ENCODE peak calls at places on chromosomes 6 and 20, in eight cellular contexts. One of them, this sample, is unnamed.

GRCh38 chr20:37673429-37673828 is 20.4 kb upstream of the CTNNBL1 start:
- DNase-seq in H1: no peak
- DNase-seq in SJSA1: no peak
- DNase-seq in CD8-positive, alpha-beta T cell: no peak
- DNase-seq in gastrocnemius medialis: no peak
- DNase-seq in foreskin fibroblast: no peak
- DNase-seq in cardiac muscle cell: no peak
- DNase-seq in lower leg skin: no peak
- DNase-seq in this sample: no peak

GRCh38 chr6:161264181-161264580 is 9.7 kb downstream of the AGPAT4 start:
- DNase-seq in H1: no peak
- DNase-seq in SJSA1: no peak
- DNase-seq in CD8-positive, alpha-beta T cell: no peak
- DNase-seq in gastrocnemius medialis: no peak
- DNase-seq in foreskin fibroblast: no peak
- DNase-seq in cardiac muscle cell: no peak
- DNase-seq in lower leg skin: no peak
- DNase-seq in this sample: no peak

GRCh38 chr6:5151955-5152401 is 66.8 kb downstream of the PPP1R3G start:
- DNase-seq in H1: no peak
- DNase-seq in SJSA1: no peak
- DNase-seq in CD8-positive, alpha-beta T cell: no peak
- DNase-seq in gastrocnemius medialis: no peak
- DNase-seq in foreskin fibroblast: peak
- DNase-seq in cardiac muscle cell: no peak
- DNase-seq in lower leg skin: no peak
- DNase-seq in this sample: no peak

GRCh38 chr20:20483328-20483727 is 115.4 kb downstream of the INSM1 start:
- DNase-seq in H1: no peak
- DNase-seq in SJSA1: no peak
- DNase-seq in CD8-positive, alpha-beta T cell: no peak
- DNase-seq in gastrocnemius medialis: no peak
- DNase-seq in foreskin fibroblast: no peak
- DNase-seq in cardiac muscle cell: no peak
- DNase-seq in lower leg skin: no peak
- DNase-seq in this sample: no peak

GRCh38 chr6:169982461-169983386 is 231.3 kb downstream of the ERMARD start:
- DNase-seq in H1: no peak
- DNase-seq in SJSA1: no peak
- DNase-seq in CD8-positive, alpha-beta T cell: no peak
- DNase-seq in gastrocnemius medialis: no peak
- DNase-seq in foreskin fibroblast: no peak
- DNase-seq in cardiac muscle cell: no peak
- DNase-seq in lower leg skin: no peak
- DNase-seq in this sample: no peak

GRCh38 chr6:96015321-96015790 is 418 bp upstream of the FUT9 start:
- DNase-seq in H1: no peak
- DNase-seq in SJSA1: no peak
- DNase-seq in CD8-positive, alpha-beta T cell: no peak
- DNase-seq in gastrocnemius medialis: no peak
- DNase-seq in foreskin fibroblast: no peak
- DNase-seq in cardiac muscle cell: peak
- DNase-seq in lower leg skin: no peak
- DNase-seq in this sample: no peak

GRCh38 chr20:19861147-19861759 is 103.2 kb downstream of the RIN2 start:
- DNase-seq in H1: no peak
- DNase-seq in SJSA1: no peak
- DNase-seq in CD8-positive, alpha-beta T cell: no peak
- DNase-seq in gastrocnemius medialis: no peak
- DNase-seq in foreskin fibroblast: no peak
- DNase-seq in cardiac muscle cell: no peak
- DNase-seq in lower leg skin: no peak
- DNase-seq in this sample: no peak

GRCh38 chr6:139452176-139452876 is 77.9 kb upstream of the CITED2 start:
- DNase-seq in H1: no peak
- DNase-seq in SJSA1: no peak
- DNase-seq in CD8-positive, alpha-beta T cell: no peak
- DNase-seq in gastrocnemius medialis: no peak
- DNase-seq in foreskin fibroblast: peak
- DNase-seq in cardiac muscle cell: no peak
- DNase-seq in lower leg skin: no peak
- DNase-seq in this sample: no peak

GRCh38 chr6:160419488-160419887 is 71.3 kb downstream of the SLC22A3 start:
- DNase-seq in H1: no peak
- DNase-seq in SJSA1: no peak
- DNase-seq in CD8-positive, alpha-beta T cell: no peak
- DNase-seq in gastrocnemius medialis: no peak
- DNase-seq in foreskin fibroblast: no peak
- DNase-seq in cardiac muscle cell: no peak
- DNase-seq in lower leg skin: no peak
- DNase-seq in this sample: no peak

GRCh38 chr6:24574809-24575208 is 71.2 kb downstream of the KIAA0319 start:
- DNase-seq in H1: no peak
- DNase-seq in SJSA1: no peak
- DNase-seq in CD8-positive, alpha-beta T cell: no peak
- DNase-seq in gastrocnemius medialis: no peak
- DNase-seq in foreskin fibroblast: peak
- DNase-seq in cardiac muscle cell: no peak
- DNase-seq in lower leg skin: no peak
- DNase-seq in this sample: no peak

GRCh38 chr6:13765570-13765969 is 48.8 kb downstream of the MCUR1 start:
- DNase-seq in H1: no peak
- DNase-seq in SJSA1: no peak
- DNase-seq in CD8-positive, alpha-beta T cell: no peak
- DNase-seq in gastrocnemius medialis: no peak
- DNase-seq in foreskin fibroblast: no peak
- DNase-seq in cardiac muscle cell: no peak
- DNase-seq in lower leg skin: no peak
- DNase-seq in this sample: peak

GRCh38 chr6:133591330-133591729 is 297.6 kb upstream of the TCF21 start:
- DNase-seq in H1: no peak
- DNase-seq in SJSA1: no peak
- DNase-seq in CD8-positive, alpha-beta T cell: no peak
- DNase-seq in gastrocnemius medialis: no peak
- DNase-seq in foreskin fibroblast: peak
- DNase-seq in cardiac muscle cell: no peak
- DNase-seq in lower leg skin: no peak
- DNase-seq in this sample: no peak

GRCh38 chr6:122389704-122390103 is 9.7 kb upstream of the HSF2 start:
- DNase-seq in H1: no peak
- DNase-seq in SJSA1: no peak
- DNase-seq in CD8-positive, alpha-beta T cell: no peak
- DNase-seq in gastrocnemius medialis: no peak
- DNase-seq in foreskin fibroblast: no peak
- DNase-seq in cardiac muscle cell: no peak
- DNase-seq in lower leg skin: no peak
- DNase-seq in this sample: no peak

DNA sequence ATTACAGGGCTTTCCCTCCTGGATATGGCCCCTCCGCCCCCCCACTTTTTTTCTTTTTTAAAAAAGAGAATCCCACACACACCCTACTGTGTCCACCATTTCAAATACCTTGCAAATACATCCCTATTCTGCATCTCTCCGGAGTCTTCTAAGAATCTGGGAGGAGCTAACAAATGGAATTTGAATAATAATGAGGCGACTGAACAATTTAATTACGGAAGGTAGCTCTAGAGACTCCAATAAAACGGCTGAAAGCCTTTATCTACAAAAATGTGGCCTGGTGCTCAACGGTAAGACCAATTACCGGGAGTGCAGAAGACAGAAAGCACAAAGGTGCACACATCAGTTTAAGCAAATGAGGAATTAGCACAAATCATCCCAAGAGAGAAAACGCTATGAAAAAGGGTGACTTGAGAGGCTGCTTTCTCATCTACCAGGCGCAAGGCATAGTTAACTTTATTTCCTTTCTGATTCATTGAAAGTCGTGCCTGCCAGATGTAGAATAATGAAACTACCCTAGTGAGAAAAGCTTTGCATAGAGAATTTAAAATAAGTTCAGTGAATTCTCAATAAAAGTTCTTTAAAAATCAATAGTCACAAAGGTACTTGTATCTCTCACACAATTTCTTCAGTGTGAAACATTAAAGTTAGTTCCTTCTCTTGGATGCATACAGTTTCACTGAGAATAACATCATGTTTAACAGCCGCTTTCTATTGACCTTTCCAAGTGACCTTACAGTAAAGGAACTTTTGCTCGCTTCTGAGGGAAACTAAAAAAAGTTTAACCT is 1.6 kb downstream of the RRAGD start:
- DNase-seq in H1: no peak
- DNase-seq in SJSA1: no peak
- DNase-seq in CD8-positive, alpha-beta T cell: no peak
- DNase-seq in gastrocnemius medialis: no peak
- DNase-seq in foreskin fibroblast: peak
- DNase-seq in cardiac muscle cell: no peak
- DNase-seq in lower leg skin: no peak
- DNase-seq in this sample: no peak
- H3K4me3 ChIP-seq in H1: peak
- H3K4me3 ChIP-seq in SJSA1: no peak
- H3K4me3 ChIP-seq in CD8-positive, alpha-beta T cell: peak
- H3K4me3 ChIP-seq in gastrocnemius medialis: peak
- H3K4me3 ChIP-seq in foreskin fibroblast: peak
- H3K4me3 ChIP-seq in cardiac muscle cell: peak
- H3K4me3 ChIP-seq in lower leg skin: peak
- H3K4me3 ChIP-seq in this sample: peak

DNA sequence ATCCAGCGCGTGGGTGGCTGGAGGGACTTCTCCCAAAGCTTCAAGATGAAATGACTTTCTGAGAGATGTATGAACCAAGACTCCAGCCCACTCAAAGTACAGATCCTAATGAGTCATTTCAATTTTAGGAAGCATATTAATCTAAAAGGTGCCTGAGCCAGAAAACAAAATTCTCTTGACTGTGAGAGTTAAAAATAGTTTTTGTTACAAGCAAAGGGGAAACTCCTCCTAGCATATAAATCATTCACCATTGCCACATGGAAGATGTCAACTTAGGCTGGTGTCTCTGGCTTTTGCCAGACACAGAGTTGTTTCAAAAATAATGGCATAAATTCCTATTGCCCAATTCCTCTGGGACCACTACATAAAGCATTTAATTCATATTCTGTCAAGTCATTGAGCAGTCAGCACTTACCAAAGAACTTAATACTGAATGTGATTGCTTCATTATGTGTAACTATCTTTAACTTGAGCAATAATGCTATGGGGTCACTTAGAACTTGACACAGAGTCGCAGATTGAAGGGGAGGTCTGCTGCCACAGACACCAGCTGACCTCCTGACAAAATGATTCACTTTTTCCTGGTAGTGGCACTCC is 280.6 kb downstream of the SLC35F1 start:
- DNase-seq in H1: no peak
- DNase-seq in SJSA1: no peak
- DNase-seq in CD8-positive, alpha-beta T cell: no peak
- DNase-seq in gastrocnemius medialis: no peak
- DNase-seq in foreskin fibroblast: no peak
- DNase-seq in cardiac muscle cell: peak
- DNase-seq in lower leg skin: no peak
- DNase-seq in this sample: no peak
- H3K4me3 ChIP-seq in H1: no peak
- H3K4me3 ChIP-seq in SJSA1: no peak
- H3K4me3 ChIP-seq in CD8-positive, alpha-beta T cell: no peak
- H3K4me3 ChIP-seq in gastrocnemius medialis: no peak
- H3K4me3 ChIP-seq in foreskin fibroblast: no peak
- H3K4me3 ChIP-seq in cardiac muscle cell: no peak
- H3K4me3 ChIP-seq in lower leg skin: no peak
- H3K4me3 ChIP-seq in this sample: no peak

GRCh38 chr6:1798965-1799325 is 189.2 kb downstream of the FOXC1 start:
- DNase-seq in H1: no peak
- DNase-seq in SJSA1: no peak
- DNase-seq in CD8-positive, alpha-beta T cell: no peak
- DNase-seq in gastrocnemius medialis: no peak
- DNase-seq in foreskin fibroblast: no peak
- DNase-seq in cardiac muscle cell: no peak
- DNase-seq in lower leg skin: no peak
- DNase-seq in this sample: no peak
- H3K4me3 ChIP-seq in H1: no peak
- H3K4me3 ChIP-seq in SJSA1: no peak
- H3K4me3 ChIP-seq in CD8-positive, alpha-beta T cell: no peak
- H3K4me3 ChIP-seq in gastrocnemius medialis: no peak
- H3K4me3 ChIP-seq in foreskin fibroblast: no peak
- H3K4me3 ChIP-seq in cardiac muscle cell: no peak
- H3K4me3 ChIP-seq in lower leg skin: no peak
- H3K4me3 ChIP-seq in this sample: no peak

GRCh38 chr6:117919775-117920492 is 12.9 kb downstream of the SLC35F1 start:
- DNase-seq in H1: no peak
- DNase-seq in SJSA1: no peak
- DNase-seq in CD8-positive, alpha-beta T cell: no peak
- DNase-seq in gastrocnemius medialis: no peak
- DNase-seq in foreskin fibroblast: no peak
- DNase-seq in cardiac muscle cell: peak
- DNase-seq in lower leg skin: no peak
- DNase-seq in this sample: no peak
- H3K4me3 ChIP-seq in H1: peak
- H3K4me3 ChIP-seq in SJSA1: no peak
- H3K4me3 ChIP-seq in CD8-positive, alpha-beta T cell: no peak
- H3K4me3 ChIP-seq in gastrocnemius medialis: peak
- H3K4me3 ChIP-seq in foreskin fibroblast: no peak
- H3K4me3 ChIP-seq in cardiac muscle cell: peak
- H3K4me3 ChIP-seq in lower leg skin: no peak
- H3K4me3 ChIP-seq in this sample: no peak

DNA sequence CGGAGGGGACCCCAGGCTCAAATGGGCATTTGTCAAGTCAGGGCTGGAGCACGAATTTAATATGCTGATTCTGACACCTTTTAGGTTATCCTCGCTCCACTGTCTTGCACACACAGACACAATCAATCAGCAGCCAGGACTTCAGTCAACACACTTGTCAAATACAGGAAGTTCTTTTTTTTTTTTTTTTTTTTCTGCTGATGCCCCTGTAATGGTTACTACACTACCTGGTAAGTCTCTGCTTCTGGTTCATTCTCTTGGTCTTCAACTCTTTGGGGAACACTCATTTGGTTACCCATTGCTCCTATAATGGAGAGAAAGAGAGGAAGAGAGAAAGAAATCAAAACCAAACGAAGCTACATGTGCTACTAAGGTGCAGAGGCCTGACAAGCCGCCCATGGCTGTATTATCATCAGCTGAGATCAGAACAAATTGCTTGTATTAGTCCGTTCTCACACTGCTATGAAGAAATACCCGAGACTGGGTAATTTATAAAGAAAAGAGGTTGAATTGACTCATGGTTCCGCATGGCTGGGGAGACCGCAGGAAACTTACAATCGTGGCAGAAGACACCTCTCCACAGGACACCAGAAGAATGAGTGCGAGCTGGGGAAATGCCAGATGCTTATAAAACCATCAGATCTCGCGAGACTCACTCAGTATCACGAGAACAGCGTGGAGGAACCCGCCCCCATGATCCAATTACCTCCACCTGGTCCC is 11.8 kb downstream of the BCAS1 start:
- DNase-seq in H1: no peak
- DNase-seq in SJSA1: no peak
- DNase-seq in CD8-positive, alpha-beta T cell: no peak
- DNase-seq in gastrocnemius medialis: no peak
- DNase-seq in foreskin fibroblast: no peak
- DNase-seq in cardiac muscle cell: no peak
- DNase-seq in lower leg skin: no peak
- DNase-seq in this sample: no peak
- H3K4me3 ChIP-seq in H1: no peak
- H3K4me3 ChIP-seq in SJSA1: no peak
- H3K4me3 ChIP-seq in CD8-positive, alpha-beta T cell: no peak
- H3K4me3 ChIP-seq in gastrocnemius medialis: no peak
- H3K4me3 ChIP-seq in foreskin fibroblast: no peak
- H3K4me3 ChIP-seq in cardiac muscle cell: no peak
- H3K4me3 ChIP-seq in lower leg skin: no peak
- H3K4me3 ChIP-seq in this sample: no peak